ENCODE peak calls at places on chromosomes 16 and 17, in four cellular contexts. S, W, P and Z are unnamed samples.

GRCh38 chr17:42153919-42154491 is 784 bp downstream of the RAB5C start:
- DNase-seq in S (no peak), W (no peak), P (no peak), Z (no peak)

GRCh38 chr17:83195330-83196087 is 116.1 kb downstream of the METRNL start:
- DNase-seq in S (no peak), W (no peak), P (peak), Z (no peak)

GRCh38 chr17:60170835-60171752 is 21.3 kb downstream of the CA4 start:
- DNase-seq in S (no peak), W (no peak), P (no peak), Z (no peak)

GRCh38 chr17:7552621-7553051 is 3.8 kb downstream of the TNFSF12 start:
- DNase-seq in S (no peak), W (no peak), P (no peak), Z (no peak)

GRCh38 chr16:1825864-1826690 is 548 bp downstream of the HAGH start:
- DNase-seq in S (peak), W (peak), P (no peak), Z (peak)

GRCh38 chr17:29167393-29168078 is 12.7 kb downstream of the MYO18A start:
- DNase-seq in S (no peak), W (no peak), P (no peak), Z (no peak)

GRCh38 chr16:66798162-66798561 is 3.2 kb downstream of the TERB1 start:
- DNase-seq in S (no peak), W (no peak), P (no peak), Z (no peak)

GRCh38 chr16:23847938-23848337 is 12.2 kb downstream of the PRKCB start:
- DNase-seq in S (no peak), W (no peak), P (no peak), Z (no peak)

GRCh38 chr16:65062736-65063583 is 58.9 kb downstream of the CDH11 start:
- DNase-seq in S (no peak), W (peak), P (no peak), Z (no peak)

GRCh38 chr17:72974605-72975232 is 117.8 kb downstream of the SLC39A11 start:
- DNase-seq in S (no peak), W (no peak), P (no peak), Z (no peak)

GRCh38 chr17:14790518-14790917 is 474.6 kb downstream of the PMP22 start:
- DNase-seq in S (no peak), W (no peak), P (no peak), Z (no peak)

GRCh38 chr16:69325784-69326171 is 4.6 kb downstream of the PDF start:
- DNase-seq in S (no peak), W (no peak), P (no peak), Z (no peak)

GRCh38 chr17:50212121-50212843 is 10.9 kb upstream of the COL1A1 start:
- DNase-seq in S (no peak), W (no peak), P (no peak), Z (no peak)

GRCh38 chr17:29645516-29646051 is 22.9 kb upstream of the CORO6 start:
- DNase-seq in S (no peak), W (no peak), P (peak), Z (no peak)

GRCh38 chr17:64270885-64271284 is 7.8 kb upstream of the TEX2 start:
- DNase-seq in S (no peak), W (no peak), P (no peak), Z (no peak)

GRCh38 chr17:39271546-39271945 is 45.8 kb upstream of the STAC2 start:
- DNase-seq in S (no peak), W (no peak), P (no peak), Z (no peak)

GRCh38 chr16:83714286-83714685 is 93.5 kb upstream of the HSBP1 start:
- DNase-seq in S (no peak), W (no peak), P (no peak), Z (no peak)

GRCh38 chr16:1290860-1291575 is 18.4 kb upstream of the UBE2I start:
- DNase-seq in S (no peak), W (no peak), P (no peak), Z (no peak)

GRCh38 chr17:57806083-57806830 is 43.6 kb downstream of the MRPS23 start:
- DNase-seq in S (no peak), W (no peak), P (no peak), Z (no peak)

GRCh38 chr16:10088380-10088793 is 93.8 kb downstream of the GRIN2A start:
- DNase-seq in S (no peak), W (no peak), P (no peak), Z (no peak)

GRCh38 chr17:66115246-66115645 is 76.7 kb downstream of the CEP112 start:
- DNase-seq in S (no peak), W (no peak), P (no peak), Z (no peak)

GRCh38 chr16:55322327-55322726 is 1.7 kb upstream of the IRX6 start:
- DNase-seq in S (no peak), W (no peak), P (no peak), Z (no peak)

GRCh38 chr16:66551362-66551761 is 1.0 kb upstream of the CKLF start:
- DNase-seq in S (peak), W (peak), P (peak), Z (peak)

GRCh38 chr16:29760567-29761279 is 14.9 kb upstream of the C16orf54 start:
- DNase-seq in S (no peak), W (peak), P (no peak), Z (peak)

GRCh38 chr17:57834146-57834741 is 15.6 kb downstream of the MRPS23 start:
- DNase-seq in S (no peak), W (peak), P (peak), Z (peak)

GRCh38 chr16:75555213-75555706 is 792 bp downstream of the TMEM231 start:
- DNase-seq in S (peak), W (peak), P (peak), Z (peak)

GRCh38 chr16:64162613-64163375 is 959.1 kb downstream of the CDH11 start:
- DNase-seq in S (no peak), W (no peak), P (no peak), Z (no peak)

GRCh38 chr17:42564815-42565522 is 1.9 kb upstream of the MLX start:
- DNase-seq in S (no peak), W (no peak), P (peak), Z (no peak)

GRCh38 chr17:63702616-63703015 is 2.7 kb upstream of the LIMD2 start:
- DNase-seq in S (no peak), W (no peak), P (no peak), Z (no peak)

GRCh38 chr16:17744903-17745581 is 274.3 kb upstream of the XYLT1 start:
- DNase-seq in S (no peak), W (peak), P (no peak), Z (peak)

GRCh38 chr17:80880650-80880989 is 111.0 kb upstream of the CHMP6 start:
- DNase-seq in S (no peak), W (no peak), P (no peak), Z (no peak)

GRCh38 chr17:77645441-77646430 is 312.8 kb upstream of the TNRC6C start:
- DNase-seq in S (no peak), W (peak), P (no peak), Z (no peak)

GRCh38 chr16:88442811-88443576 is 10.1 kb upstream of the ZFPM1 start:
- DNase-seq in S (peak), W (peak), P (peak), Z (peak)

GRCh38 chr17:1720856-1721386 is 3.6 kb upstream of the WDR81 start:
- DNase-seq in S (peak), W (peak), P (peak), Z (peak)

GRCh38 chr17:72077326-72077960 is 43.4 kb upstream of the SOX9 start:
- DNase-seq in S (no peak), W (no peak), P (no peak), Z (peak)

GRCh38 chr16:74770826-74771526 is 3.6 kb downstream of the FA2H start:
- DNase-seq in S (no peak), W (no peak), P (no peak), Z (no peak)

GRCh38 chr17:50466371-50467113 is 2.1 kb downstream of the CHAD start:
- DNase-seq in S (no peak), W (no peak), P (no peak), Z (no peak)